ENCODE peak calls at places on chromosomes 16 and 17, in six cellular contexts. One of them, this sample, is unnamed.

GRCh38 chr16:69049146-69049545 is 56.3 kb upstream of the HAS3 start:
- DNase-seq in activated naive CD4-positive, alpha-beta T cell treated with anti-CD3 and anti-CD28 coated beads, Interleukin-2, amount 10 ng/mL, durations not matched to agents 7 days and 5 days: no peak
- DNase-seq in trophoblast cell: no peak
- DNase-seq in ACHN: peak
- DNase-seq in fibroblast of the conjunctiva: no peak
- DNase-seq in CD4-positive, alpha-beta T cell: no peak
- DNase-seq in this sample: no peak

GRCh38 chr17:59897090-59897489 is 4.2 kb downstream of the RPS6KB1 start:
- DNase-seq in ACHN: peak
- DNase-seq in fibroblast of the conjunctiva: no peak
- DNase-seq in CD4-positive, alpha-beta T cell: no peak
- DNase-seq in trophoblast cell: no peak
- DNase-seq in activated naive CD4-positive, alpha-beta T cell treated with anti-CD3 and anti-CD28 coated beads, Interleukin-2, amount 10 ng/mL, durations not matched to agents 7 days and 5 days: no peak
- DNase-seq in this sample: no peak

GRCh38 chr17:49519781-49520180 is 24.7 kb downstream of the NGFR start:
- DNase-seq in trophoblast cell: no peak
- DNase-seq in ACHN: no peak
- DNase-seq in fibroblast of the conjunctiva: peak
- DNase-seq in activated naive CD4-positive, alpha-beta T cell treated with anti-CD3 and anti-CD28 coated beads, Interleukin-2, amount 10 ng/mL, durations not matched to agents 7 days and 5 days: no peak
- DNase-seq in CD4-positive, alpha-beta T cell: no peak
- DNase-seq in this sample: no peak

GRCh38 chr16:65012357-65012756 is 109.5 kb downstream of the CDH11 start:
- DNase-seq in fibroblast of the conjunctiva: no peak
- DNase-seq in activated naive CD4-positive, alpha-beta T cell treated with anti-CD3 and anti-CD28 coated beads, Interleukin-2, amount 10 ng/mL, durations not matched to agents 7 days and 5 days: no peak
- DNase-seq in ACHN: no peak
- DNase-seq in trophoblast cell: no peak
- DNase-seq in CD4-positive, alpha-beta T cell: no peak
- DNase-seq in this sample: no peak

GRCh38 chr17:8120520-8121443 is 2.5 kb upstream of the ALOXE3 start:
- DNase-seq in trophoblast cell: peak
- DNase-seq in activated naive CD4-positive, alpha-beta T cell treated with anti-CD3 and anti-CD28 coated beads, Interleukin-2, amount 10 ng/mL, durations not matched to agents 7 days and 5 days: peak
- DNase-seq in fibroblast of the conjunctiva: no peak
- DNase-seq in CD4-positive, alpha-beta T cell: peak
- DNase-seq in ACHN: peak
- DNase-seq in this sample: peak

GRCh38 chr17:46733837-46734516 is 84.5 kb downstream of the WNT3 start:
- DNase-seq in CD4-positive, alpha-beta T cell: no peak
- DNase-seq in ACHN: peak
- DNase-seq in activated naive CD4-positive, alpha-beta T cell treated with anti-CD3 and anti-CD28 coated beads, Interleukin-2, amount 10 ng/mL, durations not matched to agents 7 days and 5 days: no peak
- DNase-seq in trophoblast cell: no peak
- DNase-seq in fibroblast of the conjunctiva: no peak
- DNase-seq in this sample: no peak

GRCh38 chr17:1720856-1721386 is 3.6 kb upstream of the WDR81 start:
- DNase-seq in CD4-positive, alpha-beta T cell: peak
- DNase-seq in ACHN: peak
- DNase-seq in trophoblast cell: peak
- DNase-seq in fibroblast of the conjunctiva: no peak
- DNase-seq in activated naive CD4-positive, alpha-beta T cell treated with anti-CD3 and anti-CD28 coated beads, Interleukin-2, amount 10 ng/mL, durations not matched to agents 7 days and 5 days: peak
- DNase-seq in this sample: peak

GRCh38 chr16:70689970-70690905 is 4.4 kb upstream of the MTSS2 start:
- DNase-seq in trophoblast cell: no peak
- DNase-seq in CD4-positive, alpha-beta T cell: no peak
- DNase-seq in fibroblast of the conjunctiva: no peak
- DNase-seq in ACHN: no peak
- DNase-seq in activated naive CD4-positive, alpha-beta T cell treated with anti-CD3 and anti-CD28 coated beads, Interleukin-2, amount 10 ng/mL, durations not matched to agents 7 days and 5 days: no peak
- DNase-seq in this sample: no peak

GRCh38 chr17:17387017-17387416 is 83.8 kb downstream of the NT5M start:
- DNase-seq in fibroblast of the conjunctiva: no peak
- DNase-seq in ACHN: no peak
- DNase-seq in CD4-positive, alpha-beta T cell: no peak
- DNase-seq in trophoblast cell: no peak
- DNase-seq in activated naive CD4-positive, alpha-beta T cell treated with anti-CD3 and anti-CD28 coated beads, Interleukin-2, amount 10 ng/mL, durations not matched to agents 7 days and 5 days: no peak
- DNase-seq in this sample: no peak

GRCh38 chr16:29844575-29845331 is 18.3 kb downstream of the CDIPT start:
- DNase-seq in CD4-positive, alpha-beta T cell: no peak
- DNase-seq in ACHN: no peak
- DNase-seq in activated naive CD4-positive, alpha-beta T cell treated with anti-CD3 and anti-CD28 coated beads, Interleukin-2, amount 10 ng/mL, durations not matched to agents 7 days and 5 days: no peak
- DNase-seq in fibroblast of the conjunctiva: no peak
- DNase-seq in trophoblast cell: no peak
- DNase-seq in this sample: no peak

GRCh38 chr16:81181013-81181720 is 57.3 kb upstream of the BCO1 start:
- DNase-seq in fibroblast of the conjunctiva: peak
- DNase-seq in ACHN: peak
- DNase-seq in activated naive CD4-positive, alpha-beta T cell treated with anti-CD3 and anti-CD28 coated beads, Interleukin-2, amount 10 ng/mL, durations not matched to agents 7 days and 5 days: no peak
- DNase-seq in trophoblast cell: peak
- DNase-seq in CD4-positive, alpha-beta T cell: no peak
- DNase-seq in this sample: no peak

GRCh38 chr17:64160378-64160777 is 30.4 kb upstream of the ERN1 start:
- DNase-seq in activated naive CD4-positive, alpha-beta T cell treated with anti-CD3 and anti-CD28 coated beads, Interleukin-2, amount 10 ng/mL, durations not matched to agents 7 days and 5 days: no peak
- DNase-seq in ACHN: no peak
- DNase-seq in CD4-positive, alpha-beta T cell: no peak
- DNase-seq in trophoblast cell: no peak
- DNase-seq in fibroblast of the conjunctiva: no peak
- DNase-seq in this sample: no peak

GRCh38 chr16:28486266-28486665 is 5.6 kb downstream of the CLN3 start:
- DNase-seq in fibroblast of the conjunctiva: no peak
- DNase-seq in trophoblast cell: no peak
- DNase-seq in activated naive CD4-positive, alpha-beta T cell treated with anti-CD3 and anti-CD28 coated beads, Interleukin-2, amount 10 ng/mL, durations not matched to agents 7 days and 5 days: no peak
- DNase-seq in CD4-positive, alpha-beta T cell: no peak
- DNase-seq in ACHN: no peak
- DNase-seq in this sample: no peak

GRCh38 chr17:45335721-45336120 is 18.9 kb upstream of the MAP3K14 start:
- DNase-seq in trophoblast cell: no peak
- DNase-seq in ACHN: no peak
- DNase-seq in activated naive CD4-positive, alpha-beta T cell treated with anti-CD3 and anti-CD28 coated beads, Interleukin-2, amount 10 ng/mL, durations not matched to agents 7 days and 5 days: no peak
- DNase-seq in CD4-positive, alpha-beta T cell: no peak
- DNase-seq in fibroblast of the conjunctiva: no peak
- DNase-seq in this sample: no peak

GRCh38 chr16:82882249-82882648 is 255.5 kb downstream of the CDH13 start:
- DNase-seq in activated naive CD4-positive, alpha-beta T cell treated with anti-CD3 and anti-CD28 coated beads, Interleukin-2, amount 10 ng/mL, durations not matched to agents 7 days and 5 days: no peak
- DNase-seq in ACHN: no peak
- DNase-seq in trophoblast cell: no peak
- DNase-seq in fibroblast of the conjunctiva: no peak
- DNase-seq in CD4-positive, alpha-beta T cell: no peak
- DNase-seq in this sample: no peak

GRCh38 chr16:86726340-86726739 is 148.0 kb downstream of the FOXL1 start:
- DNase-seq in activated naive CD4-positive, alpha-beta T cell treated with anti-CD3 and anti-CD28 coated beads, Interleukin-2, amount 10 ng/mL, durations not matched to agents 7 days and 5 days: peak
- DNase-seq in fibroblast of the conjunctiva: no peak
- DNase-seq in CD4-positive, alpha-beta T cell: no peak
- DNase-seq in ACHN: no peak
- DNase-seq in trophoblast cell: no peak
- DNase-seq in this sample: no peak

GRCh38 chr17:76969598-76970172 is 101.5 kb downstream of the MGAT5B start:
- DNase-seq in activated naive CD4-positive, alpha-beta T cell treated with anti-CD3 and anti-CD28 coated beads, Interleukin-2, amount 10 ng/mL, durations not matched to agents 7 days and 5 days: no peak
- DNase-seq in fibroblast of the conjunctiva: no peak
- DNase-seq in trophoblast cell: peak
- DNase-seq in ACHN: peak
- DNase-seq in CD4-positive, alpha-beta T cell: no peak
- DNase-seq in this sample: no peak

GRCh38 chr17:72833113-72833512 is 259.4 kb downstream of the SLC39A11 start:
- DNase-seq in ACHN: no peak
- DNase-seq in fibroblast of the conjunctiva: no peak
- DNase-seq in activated naive CD4-positive, alpha-beta T cell treated with anti-CD3 and anti-CD28 coated beads, Interleukin-2, amount 10 ng/mL, durations not matched to agents 7 days and 5 days: no peak
- DNase-seq in CD4-positive, alpha-beta T cell: no peak
- DNase-seq in trophoblast cell: no peak
- DNase-seq in this sample: no peak

GRCh38 chr16:29156511-29156910 is 171.7 kb downstream of the LAT start:
- DNase-seq in ACHN: no peak
- DNase-seq in CD4-positive, alpha-beta T cell: no peak
- DNase-seq in fibroblast of the conjunctiva: no peak
- DNase-seq in trophoblast cell: peak
- DNase-seq in activated naive CD4-positive, alpha-beta T cell treated with anti-CD3 and anti-CD28 coated beads, Interleukin-2, amount 10 ng/mL, durations not matched to agents 7 days and 5 days: no peak
- DNase-seq in this sample: no peak

GRCh38 chr17:48550313-48551205 is 5.7 kb upstream of the HOXB2 start:
- DNase-seq in fibroblast of the conjunctiva: no peak
- DNase-seq in ACHN: no peak
- DNase-seq in CD4-positive, alpha-beta T cell: no peak
- DNase-seq in activated naive CD4-positive, alpha-beta T cell treated with anti-CD3 and anti-CD28 coated beads, Interleukin-2, amount 10 ng/mL, durations not matched to agents 7 days and 5 days: no peak
- DNase-seq in trophoblast cell: no peak
- DNase-seq in this sample: no peak

GRCh38 chr17:2689411-2690164 is 22.0 kb downstream of the CLUH start:
- DNase-seq in activated naive CD4-positive, alpha-beta T cell treated with anti-CD3 and anti-CD28 coated beads, Interleukin-2, amount 10 ng/mL, durations not matched to agents 7 days and 5 days: no peak
- DNase-seq in CD4-positive, alpha-beta T cell: no peak
- DNase-seq in fibroblast of the conjunctiva: no peak
- DNase-seq in trophoblast cell: no peak
- DNase-seq in ACHN: no peak
- DNase-seq in this sample: no peak

GRCh38 chr16:19717781-19718623 is at the start of the genes IQCK and KNOP1:
- DNase-seq in fibroblast of the conjunctiva: peak
- DNase-seq in CD4-positive, alpha-beta T cell: peak
- DNase-seq in trophoblast cell: peak
- DNase-seq in activated naive CD4-positive, alpha-beta T cell treated with anti-CD3 and anti-CD28 coated beads, Interleukin-2, amount 10 ng/mL, durations not matched to agents 7 days and 5 days: peak
- DNase-seq in ACHN: peak
- DNase-seq in this sample: peak

GRCh38 chr16:50857881-50858280 is 116.0 kb downstream of the CYLD start:
- DNase-seq in ACHN: no peak
- DNase-seq in trophoblast cell: no peak
- DNase-seq in fibroblast of the conjunctiva: no peak
- DNase-seq in activated naive CD4-positive, alpha-beta T cell treated with anti-CD3 and anti-CD28 coated beads, Interleukin-2, amount 10 ng/mL, durations not matched to agents 7 days and 5 days: no peak
- DNase-seq in CD4-positive, alpha-beta T cell: no peak
- DNase-seq in this sample: no peak

GRCh38 chr16:87621976-87622713 is 19.8 kb downstream of the JPH3 start:
- DNase-seq in trophoblast cell: no peak
- DNase-seq in activated naive CD4-positive, alpha-beta T cell treated with anti-CD3 and anti-CD28 coated beads, Interleukin-2, amount 10 ng/mL, durations not matched to agents 7 days and 5 days: no peak
- DNase-seq in fibroblast of the conjunctiva: no peak
- DNase-seq in CD4-positive, alpha-beta T cell: no peak
- DNase-seq in ACHN: no peak
- DNase-seq in this sample: no peak

GRCh38 chr16:8882725-8883377 is 700 bp downstream of the LITAFD start:
- DNase-seq in fibroblast of the conjunctiva: no peak
- DNase-seq in ACHN: no peak
- DNase-seq in activated naive CD4-positive, alpha-beta T cell treated with anti-CD3 and anti-CD28 coated beads, Interleukin-2, amount 10 ng/mL, durations not matched to agents 7 days and 5 days: no peak
- DNase-seq in CD4-positive, alpha-beta T cell: no peak
- DNase-seq in trophoblast cell: no peak
- DNase-seq in this sample: no peak

GRCh38 chr17:2157081-2157480 is 102.2 kb downstream of the HIC1 start:
- DNase-seq in fibroblast of the conjunctiva: peak
- DNase-seq in trophoblast cell: peak
- DNase-seq in activated naive CD4-positive, alpha-beta T cell treated with anti-CD3 and anti-CD28 coated beads, Interleukin-2, amount 10 ng/mL, durations not matched to agents 7 days and 5 days: no peak
- DNase-seq in ACHN: no peak
- DNase-seq in CD4-positive, alpha-beta T cell: no peak
- DNase-seq in this sample: no peak

GRCh38 chr16:54934536-54935410 is 4.1 kb downstream of the IRX5 start:
- DNase-seq in ACHN: no peak
- DNase-seq in trophoblast cell: no peak
- DNase-seq in activated naive CD4-positive, alpha-beta T cell treated with anti-CD3 and anti-CD28 coated beads, Interleukin-2, amount 10 ng/mL, durations not matched to agents 7 days and 5 days: no peak
- DNase-seq in fibroblast of the conjunctiva: no peak
- DNase-seq in CD4-positive, alpha-beta T cell: no peak
- DNase-seq in this sample: no peak

GRCh38 chr17:76086384-76086783 is 7.4 kb downstream of the ZACN start:
- DNase-seq in trophoblast cell: no peak
- DNase-seq in fibroblast of the conjunctiva: no peak
- DNase-seq in ACHN: no peak
- DNase-seq in activated naive CD4-positive, alpha-beta T cell treated with anti-CD3 and anti-CD28 coated beads, Interleukin-2, amount 10 ng/mL, durations not matched to agents 7 days and 5 days: no peak
- DNase-seq in CD4-positive, alpha-beta T cell: no peak
- DNase-seq in this sample: no peak

GRCh38 chr16:307691-308312 is 24.8 kb downstream of the PDIA2 start:
- DNase-seq in CD4-positive, alpha-beta T cell: no peak
- DNase-seq in ACHN: no peak
- DNase-seq in fibroblast of the conjunctiva: no peak
- DNase-seq in trophoblast cell: no peak
- DNase-seq in activated naive CD4-positive, alpha-beta T cell treated with anti-CD3 and anti-CD28 coated beads, Interleukin-2, amount 10 ng/mL, durations not matched to agents 7 days and 5 days: no peak
- DNase-seq in this sample: no peak

GRCh38 chr16:12639044-12639443 is 164.6 kb downstream of the CPPED1 start:
- DNase-seq in activated naive CD4-positive, alpha-beta T cell treated with anti-CD3 and anti-CD28 coated beads, Interleukin-2, amount 10 ng/mL, durations not matched to agents 7 days and 5 days: no peak
- DNase-seq in CD4-positive, alpha-beta T cell: no peak
- DNase-seq in fibroblast of the conjunctiva: no peak
- DNase-seq in trophoblast cell: peak
- DNase-seq in ACHN: peak
- DNase-seq in this sample: no peak

GRCh38 chr17:78185981-78186688 is 717 bp downstream of the TK1 start:
- DNase-seq in ACHN: peak
- DNase-seq in fibroblast of the conjunctiva: no peak
- DNase-seq in trophoblast cell: no peak
- DNase-seq in CD4-positive, alpha-beta T cell: no peak
- DNase-seq in activated naive CD4-positive, alpha-beta T cell treated with anti-CD3 and anti-CD28 coated beads, Interleukin-2, amount 10 ng/mL, durations not matched to agents 7 days and 5 days: peak
- DNase-seq in this sample: no peak

GRCh38 chr17:76271669-76272540 is 6.8 kb downstream of the UBALD2 start:
- DNase-seq in fibroblast of the conjunctiva: no peak
- DNase-seq in activated naive CD4-positive, alpha-beta T cell treated with anti-CD3 and anti-CD28 coated beads, Interleukin-2, amount 10 ng/mL, durations not matched to agents 7 days and 5 days: peak
- DNase-seq in CD4-positive, alpha-beta T cell: peak
- DNase-seq in ACHN: no peak
- DNase-seq in trophoblast cell: no peak
- DNase-seq in this sample: peak

This sample was measured in naive thymus-derived CD8-positive, alpha-beta T cell.